ENCODE peak calls at places on chromosomes 5 and 9, in six cellular contexts. G is neural progenitor cell, T is fibroblast of lung, Q is PC-9, F is mammary epithelial cell, A is mesendoderm. P is an unnamed sample. For H3K36me3, the result is how much of the 10 kb centered on the place peaks cover.

GRCh38 chr5:389197-389821 is 53.7 kb upstream of the EXOC3 start:
- DNase-seq in G (no peak), T (no peak), Q (no peak), F (no peak), A (no peak), P (no peak)

GRCh38 chr9:118189615-118190014 is 485.4 kb downstream of the TLR4 start:
- DNase-seq in G (no peak), T (no peak), Q (no peak), F (no peak), A (no peak), P (no peak)

GRCh38 chr5:151005975-151006576 is 14.3 kb upstream of the GPX3 start:
- DNase-seq in G (no peak), T (peak), Q (no peak), F (no peak), A (no peak), P (no peak)

GRCh38 chr9:93004561-93004960 is 53.9 kb upstream of the SUSD3 start:
- DNase-seq in G (no peak), T (no peak), Q (no peak), F (no peak), A (no peak), P (no peak)

GRCh38 chr5:67160985-67161384 is 35.6 kb downstream of the CD180 start:
- DNase-seq in G (no peak), T (peak), Q (peak), F (peak), A (peak), P (no peak)

GRCh38 chr5:150593593-150593992 is 46.9 kb upstream of the SYNPO start:
- DNase-seq in G (no peak), T (no peak), Q (no peak), F (no peak), A (no peak), P (no peak)

GRCh38 chr5:176882566-176882900 is 16.6 kb downstream of the HK3 start:
- DNase-seq in G (no peak), T (no peak), Q (no peak), F (no peak), A (no peak), P (no peak)

GRCh38 chr5:66436721-66437120 is 159.5 kb upstream of the MAST4 start:
- DNase-seq in G (no peak), T (no peak), Q (no peak), F (no peak), A (peak), P (peak)

GRCh38 chr9:117400131-117400530 is 14.7 kb downstream of the ASTN2 start:
- DNase-seq in G (peak), T (no peak), Q (no peak), F (no peak), A (peak), P (no peak)

GRCh38 chr5:24633705-24634325 is 11.0 kb downstream of the CDH10 start:
- DNase-seq in G (peak), T (peak), Q (no peak), F (peak), A (peak), P (peak)

GRCh38 chr9:128160603-128160987 is 530 bp downstream of the BBLN start:
- DNase-seq in G (peak), T (no peak), Q (peak), F (no peak), A (peak), P (peak)

GRCh38 chr9:37007295-37007694 is 26.8 kb downstream of the PAX5 start:
- DNase-seq in G (no peak), T (no peak), Q (no peak), F (no peak), A (no peak), P (no peak)
- H3K36me3 ChIP-seq in G (under half), T (under half), Q (under half), F (under half), A (under half), P (half or more)

GRCh38 chr5:98978528-98978927 is 49.7 kb upstream of the CHD1 start:
- DNase-seq in G (no peak), T (no peak), Q (no peak), F (no peak), A (no peak), P (no peak)

GRCh38 chr5:98975223-98975622 is 46.4 kb upstream of the CHD1 start:
- DNase-seq in G (no peak), T (no peak), Q (peak), F (peak), A (no peak), P (no peak)

GRCh38 chr5:98977723-98978122 is 48.9 kb upstream of the CHD1 start:
- DNase-seq in G (no peak), T (no peak), Q (no peak), F (no peak), A (no peak), P (no peak)

GRCh38 chr5:98975682-98976407 is 47.0 kb upstream of the CHD1 start:
- DNase-seq in G (no peak), T (no peak), Q (no peak), F (no peak), A (no peak), P (no peak)
- H3K4me3 ChIP-seq in G (no peak), T (no peak), Q (no peak), F (no peak), A (no peak), P (no peak)

GRCh38 chr5:103203226-103203625 is 55.3 kb upstream of the MACIR start:
- DNase-seq in G (no peak), T (no peak), Q (no peak), F (no peak), A (no peak), P (no peak)
- H3K4me2 ChIP-seq in G (no peak), T (no peak), Q (no peak), F (no peak), A (no peak), P (no peak)

DNA sequence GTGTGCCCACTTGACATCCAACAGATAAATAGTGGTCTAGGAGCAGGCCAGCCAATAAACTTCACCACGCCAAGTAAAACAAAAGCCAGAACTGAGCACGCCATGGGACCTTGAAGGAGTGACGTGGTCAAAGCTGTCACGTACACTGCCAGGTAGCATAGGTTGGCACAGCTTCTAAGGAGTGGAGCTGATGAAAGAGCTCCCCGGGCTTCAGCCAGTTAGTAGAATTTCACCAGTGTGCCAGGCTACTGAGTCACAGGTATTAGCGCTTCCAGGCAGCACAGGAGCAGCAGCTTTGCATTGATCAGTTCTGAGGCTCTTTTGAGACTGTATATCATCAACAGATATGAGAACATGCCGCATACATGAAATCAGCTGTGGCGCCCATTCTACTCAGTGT is 19.4 kb downstream of the VLDLR start:
- DNase-seq in G (no peak), T (no peak), Q (no peak), F (no peak), A (no peak), P (no peak)
- H3K36me3 ChIP-seq in G (under half), T (under half), Q (under half), F (under half), A (under half), P (under half)

GRCh38 chr5:30994926-30995325 is 198.6 kb upstream of the CDH6 start:
- DNase-seq in G (no peak), T (no peak), Q (no peak), F (no peak), A (no peak), P (no peak)
- H3K4me3 ChIP-seq in G (no peak), T (no peak), Q (no peak), F (no peak), A (no peak), P (no peak)

DNA sequence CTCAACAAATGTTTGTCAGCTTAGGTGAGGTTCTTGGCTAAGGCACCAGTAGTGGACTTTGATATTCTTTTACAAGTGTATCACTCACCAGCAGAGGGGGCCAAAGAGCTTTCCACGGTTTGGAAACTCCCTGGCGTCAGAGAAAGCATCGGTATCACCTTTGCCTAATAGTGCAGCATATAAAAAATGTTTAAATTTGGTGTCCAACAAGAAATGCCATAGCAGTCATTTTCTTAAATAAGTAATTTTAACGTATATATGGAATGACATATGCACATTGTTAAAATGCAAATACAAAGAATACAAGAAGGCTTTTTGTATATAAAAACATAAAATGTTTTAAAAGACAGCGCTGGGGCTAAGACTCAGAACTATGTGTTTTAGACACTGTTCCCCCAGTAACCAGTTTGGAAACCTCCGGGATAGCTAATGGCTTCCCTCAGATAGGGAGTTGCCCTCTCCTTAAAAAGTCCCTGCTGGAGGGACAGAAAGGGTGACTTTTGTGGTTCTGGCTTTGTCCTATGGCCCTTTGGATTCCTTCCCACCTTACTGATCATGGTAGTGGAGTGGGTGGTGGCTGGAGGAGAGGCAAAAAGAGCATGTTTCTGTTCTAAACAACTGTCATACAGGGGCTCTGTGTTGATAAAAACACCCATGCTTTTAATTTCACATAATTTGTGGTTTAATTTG is 124.6 kb downstream of the GPBP1 start:
- DNase-seq in G (peak), T (peak), Q (peak), F (peak), A (peak), P (peak)
- H3K4me2 ChIP-seq in G (peak), T (peak), Q (peak), F (no peak), A (no peak), P (peak)

GRCh38 chr9:100307061-100307460 is 45.7 kb downstream of the TEX10 start:
- DNase-seq in G (no peak), T (no peak), Q (no peak), F (no peak), A (no peak), P (no peak)
- H3K36me3 ChIP-seq in G (under half), T (under half), Q (under half), F (under half), A (under half), P (half or more)

GRCh38 chr9:95505072-95505471 is 11.7 kb downstream of the PTCH1 start:
- DNase-seq in G (peak), T (no peak), Q (no peak), F (no peak), A (peak), P (no peak)
- H3K4me3 ChIP-seq in G (peak), T (peak), Q (peak), F (peak), A (no peak), P (peak)

GRCh38 chr9:109779711-109780452 is at the start of gene PALM2AKAP2:
- DNase-seq in G (peak), T (peak), Q (peak), F (peak), A (peak), P (no peak)

GRCh38 chr9:109775516-109775915 is 4.5 kb upstream of the PALM2AKAP2 start:
- DNase-seq in G (no peak), T (peak), Q (no peak), F (peak), A (no peak), P (no peak)

GRCh38 chr9:109771796-109772525 is 8.0 kb upstream of the PALM2AKAP2 start:
- DNase-seq in G (no peak), T (peak), Q (no peak), F (no peak), A (peak), P (no peak)

GRCh38 chr9:109780453-109781033 is 545 bp downstream of the PALM2AKAP2 start:
- DNase-seq in G (peak), T (peak), Q (no peak), F (peak), A (peak), P (no peak)

DNA sequence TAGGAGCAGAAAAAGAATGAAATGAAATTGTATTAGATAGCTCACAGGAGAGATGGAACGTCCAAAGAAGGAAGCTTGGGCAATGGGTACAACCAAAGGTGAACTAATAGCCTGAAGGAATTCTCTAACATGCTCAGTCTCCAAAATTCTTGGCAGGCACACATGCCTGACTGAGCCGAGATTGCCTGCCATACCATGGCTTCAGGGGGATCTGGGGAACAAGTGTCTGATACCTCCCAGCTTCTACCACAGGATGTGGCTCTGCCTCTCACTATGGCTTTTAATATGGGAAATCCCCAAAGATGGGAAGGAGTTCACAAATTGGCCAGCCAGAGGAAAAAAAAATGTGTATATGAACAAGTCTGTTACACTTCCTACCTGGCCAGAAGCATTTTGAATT is 3.6 kb upstream of the PALM2AKAP2 start:
- DNase-seq in G (no peak), T (no peak), Q (no peak), F (peak), A (no peak), P (no peak)
- H3K4me2 ChIP-seq in G (no peak), T (no peak), Q (no peak), F (no peak), A (no peak), P (no peak)

GRCh38 chr5:57190593-57190992 is 16.7 kb downstream of the GPBP1 start:
- DNase-seq in G (no peak), T (no peak), Q (no peak), F (no peak), A (no peak), P (no peak)

GRCh38 chr5:57191163-57191562 is 17.3 kb downstream of the GPBP1 start:
- DNase-seq in G (no peak), T (no peak), Q (no peak), F (no peak), A (no peak), P (no peak)

GRCh38 chr5:57194653-57195052 is 20.8 kb downstream of the GPBP1 start:
- DNase-seq in G (no peak), T (no peak), Q (no peak), F (no peak), A (no peak), P (no peak)

GRCh38 chr5:57193757-57194413 is 20.0 kb downstream of the GPBP1 start:
- DNase-seq in G (no peak), T (no peak), Q (no peak), F (no peak), A (no peak), P (no peak)

DNA sequence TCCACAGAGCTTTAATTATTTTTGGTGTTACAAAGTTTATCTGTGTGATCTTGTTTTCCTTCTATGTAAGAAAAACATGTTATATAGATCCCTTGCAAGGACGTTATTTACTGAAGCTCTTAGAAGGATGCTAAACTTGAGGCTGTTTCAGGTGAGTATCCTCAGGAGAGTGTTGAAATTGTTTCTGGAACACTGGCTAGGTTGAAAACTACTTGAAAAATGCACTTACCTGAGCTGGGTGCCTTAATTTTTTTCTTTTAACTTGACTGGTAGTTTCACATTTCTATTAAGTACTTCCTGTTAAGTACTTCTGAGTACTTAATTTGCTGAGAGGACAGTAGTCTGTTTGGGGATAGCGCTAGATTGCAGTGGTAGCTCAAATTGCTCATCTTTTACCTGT is 18.1 kb downstream of the GPBP1 start:
- DNase-seq in G (no peak), T (no peak), Q (no peak), F (no peak), A (no peak), P (no peak)
- H3K36me3 ChIP-seq in G (under half), T (under half), Q (under half), F (under half), A (under half), P (half or more)

P was measured in OCI-LY7.